ENCODE peak calls at places on chromosomes 11 and 22, in seven cellular contexts. K is fibroblast of the aortic adventitia, B is sigmoid colon, D is adrenal gland, E is cardiac muscle cell, L is bronchial epithelial cell, M is GM12878. Q is an unnamed sample.

GRCh38 chr11:94771390-94771789 is 3.2 kb downstream of the AMOTL1 start:
- DNase-seq in K (no peak), B (peak; percentile 73), D (no peak), E (no peak), L (no peak), M (no peak), Q (peak; percentile 26)

GRCh38 chr11:74815966-74816365 is 67.3 kb downstream of the RNF169 start:
- DNase-seq in K (no peak), B (no peak), D (no peak), E (no peak), L (no peak), M (no peak), Q (no peak)

GRCh38 chr11:61709572-61709971 is 29.4 kb downstream of the DAGLA start:
- DNase-seq in K (no peak), B (no peak), D (no peak), E (no peak), L (no peak), M (no peak), Q (no peak)

GRCh38 chr11:9759519-9760179 is 95.8 kb downstream of the SWAP70 start:
- DNase-seq in K (peak; percentile 95), B (peak; percentile 94), D (peak; percentile 82), E (peak; percentile 97), L (peak; percentile 100), M (peak; percentile 74), Q (peak; percentile 99)

GRCh38 chr11:66346476-66347424 is 679 bp downstream of the B4GAT1 start:
- DNase-seq in K (no peak), B (no peak), D (no peak), E (no peak), L (no peak), M (no peak), Q (no peak)

GRCh38 chr11:99066609-99067008 is 45.9 kb downstream of the CNTN5 start:
- DNase-seq in K (no peak), B (no peak), D (no peak), E (no peak), L (no peak), M (no peak), Q (no peak)

GRCh38 chr11:116170526-116171120 is 602.2 kb downstream of the BUD13 start:
- DNase-seq in K (no peak), B (no peak), D (no peak), E (no peak), L (no peak), M (no peak), Q (no peak)

GRCh38 chr11:45853616-45854219 is 6.4 kb downstream of the CRY2 start:
- DNase-seq in K (no peak), B (no peak), D (peak; percentile 75), E (no peak), L (no peak), M (no peak), Q (no peak)

GRCh38 chr11:117026593-117027330 is 71.5 kb downstream of the SIK3 start:
- DNase-seq in K (peak; percentile 64), B (no peak), D (peak; percentile 17), E (peak; percentile 67), L (peak; percentile 83), M (no peak), Q (peak; percentile 68)

GRCh38 chr11:72179049-72179803 is 12.7 kb upstream of the FOLR1 start:
- DNase-seq in K (no peak), B (no peak), D (no peak), E (no peak), L (no peak), M (no peak), Q (no peak)

GRCh38 chr11:119375629-119376196 is 5.8 kb downstream of the USP2 start:
- DNase-seq in K (peak; percentile 83), B (peak; percentile 84), D (peak; percentile 90), E (peak; percentile 77), L (no peak), M (no peak), Q (peak; percentile 75)

GRCh38 chr11:44016129-44016528 is 31.7 kb upstream of the ACCSL start:
- DNase-seq in K (peak; percentile 85), B (peak; percentile 77), D (peak; percentile 87), E (peak; percentile 83), L (no peak), M (no peak), Q (peak; percentile 79)

GRCh38 chr11:69635804-69636511 is 5.0 kb upstream of the CCND1 start:
- DNase-seq in K (no peak), B (no peak), D (no peak), E (no peak), L (no peak), M (no peak), Q (no peak)

GRCh38 chr11:35133656-35134055 is 5.3 kb upstream of the CD44 start:
- DNase-seq in K (no peak), B (no peak), D (no peak), E (no peak), L (no peak), M (no peak), Q (no peak)

GRCh38 chr22:37273126-37273845 is 9.0 kb upstream of the CYTH4 start:
- DNase-seq in K (peak; percentile 70), B (no peak), D (no peak), E (peak; percentile 72), L (peak; percentile 14), M (no peak), Q (peak; percentile 70)

GRCh38 chr11:92739020-92739419 is 230.4 kb upstream of the MTNR1B start:
- DNase-seq in K (peak; percentile 75), B (no peak), D (peak; percentile 10), E (peak; percentile 75), L (peak; percentile 5), M (no peak), Q (peak; percentile 28)

GRCh38 chr11:69913591-69914285 is 94.5 kb upstream of the FGF3 start:
- DNase-seq in K (no peak), B (peak; percentile 36), D (peak; percentile 5), E (no peak), L (no peak), M (no peak), Q (no peak)

GRCh38 chr11:1874406-1875092 is 17.1 kb downstream of the PRR33 start:
- DNase-seq in K (no peak), B (peak; percentile 66), D (peak; percentile 33), E (no peak), L (no peak), M (no peak), Q (no peak)

GRCh38 chr11:75735181-75735845 is 17.7 kb downstream of the MOGAT2 start:
- DNase-seq in K (no peak), B (no peak), D (no peak), E (no peak), L (no peak), M (no peak), Q (no peak)

GRCh38 chr22:31917227-31917921 is 27.0 kb upstream of the YWHAH start:
- DNase-seq in K (no peak), B (no peak), D (peak; percentile 28), E (no peak), L (no peak), M (peak; percentile 24), Q (no peak)

GRCh38 chr11:93519179-93519578 is 24.0 kb downstream of the SMCO4 start:
- DNase-seq in K (no peak), B (no peak), D (no peak), E (no peak), L (no peak), M (no peak), Q (no peak)

GRCh38 chr11:74493816-74494630 is 499 bp upstream of the LIPT2 start:
- DNase-seq in K (peak; percentile 30), B (no peak), D (no peak), E (no peak), L (peak; percentile 97), M (peak; percentile 2), Q (peak; percentile 2)

GRCh38 chr22:36659762-36660509 is 43.6 kb downstream of the CACNG2 start:
- DNase-seq in K (peak; percentile 86), B (peak; percentile 96), D (peak; percentile 98), E (peak; percentile 92), L (peak; percentile 88), M (no peak), Q (peak; percentile 85)

GRCh38 chr22:50048066-50048765 is 9.9 kb downstream of the TTLL8 start:
- DNase-seq in K (no peak), B (no peak), D (no peak), E (no peak), L (no peak), M (no peak), Q (no peak)

GRCh38 chr11:122115520-122116343 is at the start of gene BLID:
- DNase-seq in K (peak; percentile 63), B (peak; percentile 70), D (peak; percentile 24), E (peak; percentile 71), L (peak; percentile 40), M (no peak), Q (peak; percentile 42)

GRCh38 chr11:38019072-38019775 is 1421.2 kb upstream of the RAG2 start:
- DNase-seq in K (no peak), B (no peak), D (no peak), E (peak; percentile 21), L (peak; percentile 94), M (no peak), Q (no peak)

DNA sequence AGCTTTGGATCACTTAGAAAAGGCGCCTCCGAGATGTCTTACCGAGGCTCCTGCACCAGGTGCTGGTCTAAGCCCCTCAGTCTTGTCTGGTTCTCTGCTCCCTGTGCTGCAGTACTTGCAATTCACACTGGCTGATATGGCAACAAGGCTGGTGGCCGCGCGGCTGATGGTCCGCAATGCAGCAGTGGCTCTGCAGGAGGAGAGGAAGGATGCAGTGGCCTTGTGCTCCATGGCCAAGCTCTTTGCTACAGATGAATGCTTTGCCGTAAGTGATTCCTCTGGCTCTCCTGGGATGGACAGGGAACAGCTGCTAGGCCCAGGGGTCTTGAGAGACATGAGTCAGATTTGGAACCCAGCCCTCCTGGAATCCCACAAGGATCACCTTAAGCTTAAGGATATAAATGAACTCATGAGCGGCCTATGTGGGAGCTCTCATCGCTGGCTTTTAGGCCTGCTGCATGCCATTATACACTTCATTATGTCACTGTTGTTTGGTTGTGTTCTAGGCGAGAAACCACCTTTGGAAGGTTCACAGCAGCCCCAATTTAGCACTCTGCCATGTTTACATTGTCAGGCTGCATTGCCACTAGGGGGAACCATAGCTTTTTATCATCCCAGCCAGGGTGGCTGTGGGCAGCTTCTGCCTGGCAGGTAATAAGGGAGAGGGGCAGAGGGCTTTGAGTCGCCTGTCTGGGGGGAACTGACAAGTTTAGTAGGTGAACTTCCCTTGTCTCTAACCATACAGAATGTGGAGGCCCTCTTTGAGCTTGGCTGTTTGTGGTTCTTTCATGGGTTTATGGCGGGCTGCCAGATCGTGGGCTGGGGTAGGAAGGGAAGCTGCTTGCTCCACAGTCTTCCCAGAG is 8.5 kb downstream of the ACAD8 start:
- DNase-seq in K (peak; percentile 11), B (no peak), D (no peak), E (peak; percentile 24), L (peak; percentile 32), M (no peak), Q (no peak)
- TF ChIP-seq CTCF in K (peak; percentile 46), B (peak; percentile 17), D (peak; percentile 21), E (peak; percentile 61), L (peak; percentile 83), M (peak; percentile 62), Q (peak; percentile 66)

GRCh38 chr22:39927544-39927943 is 26.7 kb downstream of the GRAP2 start:
- DNase-seq in K (no peak), B (no peak), D (no peak), E (no peak), L (no peak), M (no peak), Q (no peak)
- H3K4me3 ChIP-seq in K (no peak overlapping the region), B (no peak overlapping the region), D (no peak overlapping the region), E (no peak overlapping the region), L (no peak overlapping the region), M (no peak overlapping the region), Q (no peak overlapping the region)

GRCh38 chr22:25774575-25775026 is 32.6 kb downstream of the MYO18B start:
- DNase-seq in K (no peak), B (no peak), D (no peak), E (no peak), L (no peak), M (no peak), Q (no peak)
- TF ChIP-seq CTCF in K (peak; percentile 53), B (peak; percentile 43), D (peak; percentile 49), E (peak; percentile 53), L (peak; percentile 48), M (peak; percentile 56), Q (peak; percentile 61)

GRCh38 chr22:46054878-46055158 is 77.9 kb upstream of the WNT7B start:
- DNase-seq in K (no peak), B (no peak), D (no peak), E (no peak), L (no peak), M (no peak), Q (no peak)
- H3K4me3 ChIP-seq in K (peak overlapping the region; percentile 71), B (peak overlapping the region; percentile 86), D (no peak overlapping the region), E (no peak overlapping the region), L (peak overlapping the region; percentile 70), M (peak overlapping the region; percentile 51), Q (peak overlapping the region; percentile 58)

Q was measured in fibroblast of villous mesenchyme.